ENCODE peak calls at places on chromosomes 4 and X, in four cellular contexts. One of them, this sample, is unnamed.

GRCh38 chr4:137755033-137755471 is 222.8 kb upstream of the PCDH18 start:
- DNase-seq in fibroblast of lung: peak; percentile 28
- DNase-seq in heart left ventricle: no peak
- DNase-seq in upper lobe of right lung: no peak
- DNase-seq in this sample: no peak

GRCh38 chrX:53383376-53384087 is 38.9 kb downstream of the SMC1A start:
- DNase-seq in fibroblast of lung: no peak
- DNase-seq in heart left ventricle: peak; percentile 21
- DNase-seq in upper lobe of right lung: no peak
- DNase-seq in this sample: peak; percentile 22

GRCh38 chrX:11541510-11541909 is 124.2 kb downstream of the ARHGAP6 start:
- DNase-seq in fibroblast of lung: peak; percentile 33
- DNase-seq in heart left ventricle: no peak
- DNase-seq in upper lobe of right lung: no peak
- DNase-seq in this sample: no peak

GRCh38 chrX:153074935-153075334 is 2.7 kb downstream of the PNMA6A start:
- DNase-seq in fibroblast of lung: no peak
- DNase-seq in heart left ventricle: no peak
- DNase-seq in upper lobe of right lung: no peak
- DNase-seq in this sample: no peak

GRCh38 chr4:94621491-94622080 is 136.2 kb upstream of the BMPR1B start:
- DNase-seq in fibroblast of lung: peak; percentile 71
- DNase-seq in heart left ventricle: no peak
- DNase-seq in upper lobe of right lung: no peak
- DNase-seq in this sample: no peak

GRCh38 chr4:80740375-80740774 is 290.1 kb upstream of the BMP3 start:
- DNase-seq in fibroblast of lung: no peak
- DNase-seq in heart left ventricle: no peak
- DNase-seq in upper lobe of right lung: no peak
- DNase-seq in this sample: no peak

GRCh38 chr4:96295143-96295763 is 455.4 kb downstream of the PDHA2 start:
- DNase-seq in fibroblast of lung: no peak
- DNase-seq in heart left ventricle: no peak
- DNase-seq in upper lobe of right lung: no peak
- DNase-seq in this sample: no peak

GRCh38 chr4:80213117-80213815 is 16.0 kb downstream of the PRDM8 start:
- DNase-seq in fibroblast of lung: no peak
- DNase-seq in heart left ventricle: no peak
- DNase-seq in upper lobe of right lung: no peak
- DNase-seq in this sample: no peak

GRCh38 chr4:181478675-181479074 is 764.5 kb upstream of the TENM3 start:
- DNase-seq in fibroblast of lung: no peak
- DNase-seq in heart left ventricle: no peak
- DNase-seq in upper lobe of right lung: no peak
- DNase-seq in this sample: no peak

GRCh38 chr4:186193851-186194250 is 2.5 kb downstream of the CYP4V2 start:
- DNase-seq in fibroblast of lung: no peak
- DNase-seq in heart left ventricle: no peak
- DNase-seq in upper lobe of right lung: no peak
- DNase-seq in this sample: no peak

GRCh38 chr4:169030575-169030982 is 20.5 kb upstream of the CBR4 start:
- DNase-seq in fibroblast of lung: peak; percentile 44
- DNase-seq in heart left ventricle: no peak
- DNase-seq in upper lobe of right lung: no peak
- DNase-seq in this sample: no peak
- H3K27ac ChIP-seq in fibroblast of lung: no peak overlapping the region
- H3K27ac ChIP-seq in heart left ventricle: no peak overlapping the region
- H3K27ac ChIP-seq in upper lobe of right lung: no peak overlapping the region
- H3K27ac ChIP-seq in this sample: no peak overlapping the region

GRCh38 chr4:147831452-147832192 is 99.7 kb downstream of the ARHGAP10 start:
- DNase-seq in fibroblast of lung: peak; percentile 78
- DNase-seq in heart left ventricle: no peak
- DNase-seq in upper lobe of right lung: no peak
- DNase-seq in this sample: no peak
- H3K27ac ChIP-seq in fibroblast of lung: peak overlapping the region; percentile 81
- H3K27ac ChIP-seq in heart left ventricle: peak overlapping the region; percentile 85
- H3K27ac ChIP-seq in upper lobe of right lung: peak overlapping the region; percentile 69
- H3K27ac ChIP-seq in this sample: peak overlapping the region; percentile 92

GRCh38 chr4:19623866-19624265 is 627.8 kb upstream of the SLIT2 start:
- DNase-seq in fibroblast of lung: peak; percentile 21
- DNase-seq in heart left ventricle: no peak
- DNase-seq in upper lobe of right lung: no peak
- DNase-seq in this sample: no peak
- H3K27ac ChIP-seq in fibroblast of lung: no peak overlapping the region
- H3K27ac ChIP-seq in heart left ventricle: no peak overlapping the region
- H3K27ac ChIP-seq in upper lobe of right lung: no peak overlapping the region
- H3K27ac ChIP-seq in this sample: no peak overlapping the region

DNA sequence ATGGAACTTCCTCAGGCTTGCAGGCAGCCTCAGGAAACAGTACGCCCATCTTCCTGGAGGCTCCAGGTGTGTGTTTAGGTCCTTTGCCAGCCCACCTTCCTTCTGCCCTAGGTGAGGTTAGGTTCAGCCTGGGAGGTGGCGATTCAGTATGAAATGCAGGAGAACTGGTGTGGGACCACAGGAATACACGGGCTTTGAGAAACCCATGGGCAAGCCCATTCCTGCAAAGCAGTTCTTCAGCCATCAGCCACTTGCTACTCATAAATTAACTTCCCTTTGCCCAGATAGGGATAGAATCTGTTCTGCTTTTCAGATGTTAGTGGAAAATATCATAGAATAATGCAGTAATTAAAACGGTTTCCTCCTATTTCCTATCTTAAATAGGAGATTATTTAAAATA is 32.2 kb downstream of the TBC1D14 start:
- DNase-seq in fibroblast of lung: no peak
- DNase-seq in heart left ventricle: no peak
- DNase-seq in upper lobe of right lung: no peak
- DNase-seq in this sample: no peak
- H3K27ac ChIP-seq in fibroblast of lung: peak overlapping the region; percentile 53
- H3K27ac ChIP-seq in heart left ventricle: peak overlapping the region; percentile 60
- H3K27ac ChIP-seq in upper lobe of right lung: peak overlapping the region; percentile 71
- H3K27ac ChIP-seq in this sample: peak overlapping the region; percentile 60

GRCh38 chrX:79365591-79365990 is 1.5 kb downstream of the ITM2A start:
- DNase-seq in fibroblast of lung: no peak
- DNase-seq in heart left ventricle: no peak
- DNase-seq in upper lobe of right lung: no peak
- DNase-seq in this sample: no peak

GRCh38 chrX:79367907-79368306 is 773 bp upstream of the ITM2A start:
- DNase-seq in fibroblast of lung: no peak
- DNase-seq in heart left ventricle: no peak
- DNase-seq in upper lobe of right lung: no peak
- DNase-seq in this sample: no peak

GRCh38 chrX:79364306-79364705 is 2.8 kb downstream of the ITM2A start:
- DNase-seq in fibroblast of lung: no peak
- DNase-seq in heart left ventricle: no peak
- DNase-seq in upper lobe of right lung: no peak
- DNase-seq in this sample: no peak

GRCh38 chrX:79366888-79367749 is at the start of gene ITM2A:
- DNase-seq in fibroblast of lung: no peak
- DNase-seq in heart left ventricle: peak; percentile 28
- DNase-seq in upper lobe of right lung: peak; percentile 55
- DNase-seq in this sample: peak; percentile 32

GRCh38 chrX:79366556-79366887 is 612 bp downstream of the ITM2A start:
- DNase-seq in fibroblast of lung: no peak
- DNase-seq in heart left ventricle: no peak
- DNase-seq in upper lobe of right lung: no peak
- DNase-seq in this sample: no peak
- H3K27ac ChIP-seq in fibroblast of lung: no peak overlapping the region
- H3K27ac ChIP-seq in heart left ventricle: peak overlapping the region; percentile 61
- H3K27ac ChIP-seq in upper lobe of right lung: peak overlapping the region; percentile 73
- H3K27ac ChIP-seq in this sample: peak overlapping the region; percentile 80

GRCh38 chr4:134313591-134313990 is 112.0 kb upstream of the PABPC4L start:
- DNase-seq in fibroblast of lung: no peak
- DNase-seq in heart left ventricle: no peak
- DNase-seq in upper lobe of right lung: no peak
- DNase-seq in this sample: no peak
- H3K27ac ChIP-seq in fibroblast of lung: no peak overlapping the region
- H3K27ac ChIP-seq in heart left ventricle: no peak overlapping the region
- H3K27ac ChIP-seq in upper lobe of right lung: no peak overlapping the region
- H3K27ac ChIP-seq in this sample: no peak overlapping the region

DNA sequence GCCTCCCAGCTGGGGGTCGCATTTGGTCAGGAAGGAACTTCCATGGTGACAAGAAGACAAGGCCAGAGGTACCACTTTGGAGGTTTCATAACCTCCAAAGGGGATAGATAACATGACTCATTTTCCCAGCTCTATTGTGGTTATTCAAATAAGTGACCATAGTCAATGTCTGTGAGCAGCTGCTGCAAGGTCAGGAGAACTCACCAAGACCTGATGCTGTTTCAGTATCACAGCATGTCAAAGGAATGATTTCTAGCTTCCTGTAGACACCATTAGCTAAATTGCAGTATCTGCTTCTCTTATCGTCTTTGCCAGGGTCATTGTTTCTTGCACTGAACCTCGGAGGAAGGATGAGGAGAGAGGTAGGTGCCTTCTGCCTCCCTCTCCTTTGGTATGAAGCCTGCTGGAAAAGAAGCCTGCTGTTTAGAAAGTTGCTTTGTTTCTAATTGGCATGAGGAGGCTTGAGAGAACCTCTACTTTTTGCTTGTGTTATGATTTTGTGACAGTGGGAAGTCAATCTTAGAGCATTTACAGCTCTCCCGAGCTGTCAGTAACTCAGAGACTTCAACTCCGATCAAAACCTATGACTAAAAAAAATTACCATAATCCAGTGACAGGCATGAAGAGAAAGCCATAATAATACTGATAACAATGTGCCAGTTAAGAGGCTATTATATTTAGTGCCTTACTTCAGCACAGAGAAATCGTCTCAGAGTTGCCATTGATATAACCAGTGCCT is 38.0 kb upstream of the GATB start:
- DNase-seq in fibroblast of lung: no peak
- DNase-seq in heart left ventricle: no peak
- DNase-seq in upper lobe of right lung: no peak
- DNase-seq in this sample: no peak
- H3K27ac ChIP-seq in fibroblast of lung: no peak overlapping the region
- H3K27ac ChIP-seq in heart left ventricle: peak overlapping the region; percentile 9
- H3K27ac ChIP-seq in upper lobe of right lung: no peak overlapping the region
- H3K27ac ChIP-seq in this sample: peak overlapping the region; percentile 85

This sample was measured in left ventricle myocardium inferior.